ENCODE peak calls at places on chromosomes 7 and 10, in four cellular contexts. One of them, this sample, is unnamed.

GRCh38 chr7:152959610-152960009 is 200.1 kb downstream of the ACTR3B start:
- DNase-seq in H1: no peak
- DNase-seq in K562: no peak
- DNase-seq in GM12878: no peak
- DNase-seq in this sample: no peak

GRCh38 chr10:1211844-1212570 is 155.8 kb downstream of the WDR37 start:
- DNase-seq in GM12878: no peak
- DNase-seq in K562: no peak
- DNase-seq in H1: no peak
- DNase-seq in this sample: no peak

GRCh38 chr10:25050402-25050801 is 34.0 kb downstream of the THNSL1 start:
- DNase-seq in H1: no peak
- DNase-seq in GM12878: no peak
- DNase-seq in K562: no peak
- DNase-seq in this sample: no peak

GRCh38 chr7:73517241-73517995 is 4.7 kb downstream of the BAZ1B start:
- DNase-seq in H1: no peak
- DNase-seq in K562: peak; percentile 7
- DNase-seq in GM12878: no peak
- DNase-seq in this sample: no peak

GRCh38 chr7:22356010-22356854 is 722 bp downstream of the RAPGEF5 start:
- DNase-seq in H1: peak; percentile 64
- DNase-seq in K562: no peak
- DNase-seq in GM12878: no peak
- DNase-seq in this sample: no peak

GRCh38 chr10:3068968-3069737 is 1.8 kb downstream of the PFKP start:
- DNase-seq in H1: no peak
- DNase-seq in K562: peak; percentile 71
- DNase-seq in GM12878: no peak
- DNase-seq in this sample: no peak

GRCh38 chr10:24917493-24917892 is 34.9 kb downstream of the PRTFDC1 start:
- DNase-seq in GM12878: no peak
- DNase-seq in K562: no peak
- DNase-seq in H1: no peak
- DNase-seq in this sample: no peak

GRCh38 chr7:150733734-150734095 is 3.5 kb upstream of the GIMAP5 start:
- DNase-seq in GM12878: no peak
- DNase-seq in H1: no peak
- DNase-seq in K562: no peak
- DNase-seq in this sample: no peak

GRCh38 chr10:114720685-114721278 is 62.7 kb upstream of the ABLIM1 start:
- DNase-seq in GM12878: no peak
- DNase-seq in H1: no peak
- DNase-seq in K562: no peak
- DNase-seq in this sample: no peak

GRCh38 chr7:96486681-96487080 is 164.8 kb upstream of the SLC25A13 start:
- DNase-seq in GM12878: no peak
- DNase-seq in K562: no peak
- DNase-seq in H1: no peak
- DNase-seq in this sample: no peak
- H3K4me3 ChIP-seq in GM12878: no peak overlapping the region
- H3K4me3 ChIP-seq in K562: no peak overlapping the region
- H3K4me3 ChIP-seq in H1: no peak overlapping the region
- H3K4me3 ChIP-seq in this sample: no peak overlapping the region

GRCh38 chr10:79436850-79437103 is 8.6 kb downstream of the ZCCHC24 start:
- DNase-seq in H1: no peak
- DNase-seq in GM12878: no peak
- DNase-seq in K562: no peak
- DNase-seq in this sample: no peak
- H3K27ac ChIP-seq in H1: no peak overlapping the region
- H3K27ac ChIP-seq in GM12878: no peak overlapping the region
- H3K27ac ChIP-seq in K562: no peak overlapping the region
- H3K27ac ChIP-seq in this sample: no peak overlapping the region

DNA sequence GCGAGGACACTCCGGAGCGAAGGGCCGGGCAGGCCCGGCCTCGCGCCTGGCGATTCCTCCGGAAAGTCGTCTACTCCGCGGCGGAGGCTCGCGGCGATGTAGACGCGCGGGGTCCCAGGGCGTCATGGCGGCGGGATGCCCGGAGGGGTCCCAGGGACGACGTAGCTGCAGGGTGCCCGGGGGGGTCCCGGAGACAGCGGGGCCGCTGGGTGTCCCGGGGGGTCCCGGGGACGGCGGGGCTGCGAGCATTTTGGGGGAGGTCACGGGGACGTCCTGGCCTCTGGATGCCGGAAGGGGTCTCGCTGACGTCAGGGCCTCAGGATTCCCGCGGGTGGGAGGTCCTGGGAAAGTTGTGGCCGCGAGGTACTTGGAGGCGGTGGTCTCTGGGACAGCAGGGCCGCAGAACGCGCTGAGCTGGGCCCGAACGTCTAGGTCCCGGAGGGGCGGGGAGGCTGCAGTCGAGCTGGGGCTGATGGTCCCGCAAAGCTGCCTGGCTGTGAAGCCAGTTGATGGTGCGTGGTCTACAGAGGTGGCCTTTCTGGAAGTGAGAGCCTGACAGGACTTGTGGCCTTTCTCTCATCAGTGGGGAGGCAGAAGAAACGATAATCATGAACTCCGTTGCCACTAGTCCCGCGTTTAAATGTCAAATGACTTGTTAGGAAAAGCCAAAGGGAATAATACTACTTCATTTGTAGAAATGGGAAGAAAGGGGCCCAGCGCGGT is 637 bp downstream of the HSPA14 start:
- DNase-seq in H1: peak; percentile 74
- DNase-seq in GM12878: no peak
- DNase-seq in K562: peak; percentile 71
- DNase-seq in this sample: no peak
- TF ChIP-seq EGR1 in H1: no peak
- TF ChIP-seq EGR1 in GM12878: no peak
- TF ChIP-seq EGR1 in K562: no peak
- TF ChIP-seq EGR1 in this sample: no peak

DNA sequence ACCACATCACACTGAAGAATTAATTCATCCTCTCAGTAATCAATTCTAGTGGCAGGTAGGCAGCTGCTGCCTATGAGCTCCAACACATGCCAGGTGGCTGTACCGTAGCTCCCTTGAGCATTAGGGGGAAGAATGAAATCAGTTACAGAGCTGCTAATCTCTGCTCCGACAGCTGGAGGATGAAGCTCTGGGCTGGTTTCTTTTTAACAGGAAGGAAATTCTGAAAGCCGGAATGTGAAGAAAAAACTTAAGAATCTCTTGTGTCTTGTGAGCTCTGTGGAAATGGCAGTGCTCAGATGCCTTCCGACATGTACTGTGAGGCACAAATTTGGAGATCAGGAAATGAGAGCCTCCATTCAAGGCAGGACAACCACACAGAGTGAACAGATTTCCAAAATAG is 2.8 kb upstream of the AHCYL2 start:
- DNase-seq in K562: no peak
- DNase-seq in H1: no peak
- DNase-seq in GM12878: no peak
- DNase-seq in this sample: no peak
- H3K4me3 ChIP-seq in K562: no peak overlapping the region
- H3K4me3 ChIP-seq in H1: no peak overlapping the region
- H3K4me3 ChIP-seq in GM12878: peak overlapping the region; percentile 34
- H3K4me3 ChIP-seq in this sample: no peak overlapping the region

DNA sequence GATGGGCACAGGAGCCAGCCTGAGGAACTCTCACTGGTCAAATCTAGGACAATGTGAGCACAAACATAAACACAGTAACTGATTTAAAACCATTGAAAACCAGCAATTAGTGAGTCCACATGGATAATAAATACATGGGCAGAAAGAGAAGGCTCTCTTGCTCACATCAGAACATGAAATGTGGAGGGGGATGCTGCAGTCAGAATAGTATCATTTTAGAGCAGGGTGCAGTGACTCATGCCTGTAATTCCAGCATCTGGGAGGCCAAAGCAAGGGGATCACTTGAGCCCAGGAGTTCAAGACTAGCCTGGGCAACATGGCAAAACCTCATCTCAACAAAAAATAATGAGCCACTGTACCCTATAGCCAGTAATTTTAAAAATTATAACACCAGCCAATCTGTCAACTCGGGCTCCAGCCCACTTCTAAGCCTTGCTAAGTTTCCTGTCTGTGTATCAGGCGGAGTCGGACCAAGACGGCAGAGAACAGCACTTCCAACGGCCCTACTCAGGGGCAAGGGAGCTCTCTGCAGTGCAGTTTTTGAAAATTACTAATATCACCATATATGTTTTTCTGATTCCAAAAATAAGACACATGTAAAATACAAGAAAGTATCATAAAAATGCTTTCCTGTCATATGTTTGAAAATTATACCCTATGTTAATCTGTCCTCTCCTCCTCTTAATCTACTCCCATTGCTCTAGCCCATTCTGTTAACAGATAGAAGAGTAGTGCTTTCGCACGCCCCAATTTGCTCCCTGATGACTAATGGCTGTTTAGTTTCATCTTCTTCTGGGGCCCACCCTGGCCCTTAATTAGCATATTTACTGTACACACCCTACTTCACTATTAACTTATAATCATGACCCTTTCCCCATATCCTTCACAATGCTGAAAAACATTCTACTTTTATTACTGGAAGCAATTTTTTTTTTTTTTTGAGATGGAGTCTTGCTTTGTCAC is 17.1 kb downstream of the URGCP start:
- DNase-seq in GM12878: no peak
- DNase-seq in H1: no peak
- DNase-seq in K562: no peak
- DNase-seq in this sample: no peak
- H3K27ac ChIP-seq in GM12878: no peak overlapping the region
- H3K27ac ChIP-seq in H1: no peak overlapping the region
- H3K27ac ChIP-seq in K562: no peak overlapping the region
- H3K27ac ChIP-seq in this sample: no peak overlapping the region

DNA sequence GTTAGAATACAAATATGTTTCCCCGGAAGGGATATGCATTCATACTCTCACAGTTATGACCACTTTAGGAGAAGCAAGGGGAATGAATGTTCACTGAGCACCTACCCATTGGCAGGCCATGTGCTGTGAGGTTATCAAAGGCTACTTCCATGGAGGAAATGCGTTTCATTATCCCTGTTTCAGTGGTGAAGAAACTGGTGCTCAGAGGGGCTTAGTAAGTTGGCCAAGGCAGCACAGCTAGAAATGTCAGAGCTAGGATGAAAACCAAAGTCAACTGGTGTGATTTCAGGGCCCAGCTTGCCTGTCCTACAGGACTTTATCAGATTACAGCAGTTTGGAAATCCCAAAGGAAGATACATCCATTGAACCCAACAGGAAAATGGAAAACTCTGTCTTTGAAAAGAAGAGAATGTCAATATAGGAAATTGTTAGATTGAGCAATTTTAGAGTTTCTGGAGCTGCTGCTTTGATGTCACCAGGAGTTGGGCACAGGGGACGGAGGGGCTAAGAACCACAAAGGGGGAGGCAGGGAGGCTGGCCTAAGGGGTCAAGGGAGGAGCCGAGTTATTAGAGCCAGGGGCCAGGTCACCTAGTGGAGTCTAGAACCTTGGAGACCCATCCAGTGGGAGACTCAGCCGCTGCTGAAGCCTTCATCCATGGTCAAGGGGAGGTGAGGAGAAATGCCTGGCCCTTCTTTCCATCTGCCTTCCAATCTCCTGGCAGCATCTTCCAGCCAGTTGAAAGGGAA is 319.7 kb downstream of the FRMD4A start:
- DNase-seq in H1: no peak
- DNase-seq in K562: no peak
- DNase-seq in GM12878: no peak
- DNase-seq in this sample: no peak
- TF ChIP-seq EGR1 in H1: no peak
- TF ChIP-seq EGR1 in K562: no peak
- TF ChIP-seq EGR1 in GM12878: no peak
- TF ChIP-seq EGR1 in this sample: no peak

DNA sequence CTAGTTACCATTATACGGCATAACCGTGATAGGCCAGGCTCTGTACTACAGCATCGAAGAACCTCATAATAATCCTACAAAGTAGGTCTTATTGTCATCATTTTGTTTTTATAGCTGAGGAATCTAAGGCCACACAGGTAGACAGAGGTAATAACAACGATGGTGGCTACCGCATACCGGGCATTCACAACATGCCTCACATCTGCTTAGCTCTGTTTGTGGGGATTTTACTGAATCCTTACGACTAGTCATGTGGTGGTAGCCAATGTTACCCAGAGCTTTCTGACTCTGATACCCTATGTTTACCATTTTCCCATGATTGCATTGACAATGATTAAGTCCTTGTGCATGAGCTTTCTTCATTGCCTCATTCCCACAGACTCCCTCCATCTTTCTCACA is 269.4 kb downstream of the TCF7L2 start:
- DNase-seq in K562: no peak
- DNase-seq in GM12878: no peak
- DNase-seq in H1: no peak
- DNase-seq in this sample: no peak
- H3K4me3 ChIP-seq in K562: no peak overlapping the region
- H3K4me3 ChIP-seq in GM12878: no peak overlapping the region
- H3K4me3 ChIP-seq in H1: no peak overlapping the region
- H3K4me3 ChIP-seq in this sample: no peak overlapping the region